ENCODE peak calls at places on chromosomes 1 and 21, in four cellular contexts. One of them, this sample, is unnamed.

GRCh38 chr1:41364444-41365319 is 3.4 kb downstream of the FOXO6 start:
- DNase-seq in IMR-90: no peak
- DNase-seq in uterus: no peak
- DNase-seq in lower leg skin: no peak
- DNase-seq in this sample: no peak

GRCh38 chr1:46983825-46984586 is 39.5 kb upstream of the CYP4X1 start:
- DNase-seq in IMR-90: no peak
- DNase-seq in uterus: no peak
- DNase-seq in lower leg skin: no peak
- DNase-seq in this sample: no peak

GRCh38 chr1:174652496-174653280 is 204.9 kb downstream of the GPR52 start:
- DNase-seq in IMR-90: no peak
- DNase-seq in uterus: no peak
- DNase-seq in lower leg skin: no peak
- DNase-seq in this sample: no peak

GRCh38 chr1:8090241-8090702 is 64.2 kb upstream of the ERRFI1 start:
- DNase-seq in IMR-90: peak
- DNase-seq in uterus: no peak
- DNase-seq in lower leg skin: no peak
- DNase-seq in this sample: no peak

GRCh38 chr1:160607051-160608032 is 28.0 kb upstream of the CD84 start:
- DNase-seq in IMR-90: peak
- DNase-seq in uterus: no peak
- DNase-seq in lower leg skin: no peak
- DNase-seq in this sample: no peak

GRCh38 chr1:8025061-8025670 is 943 bp downstream of the ERRFI1 start:
- DNase-seq in IMR-90: no peak
- DNase-seq in uterus: no peak
- DNase-seq in lower leg skin: no peak
- DNase-seq in this sample: no peak

GRCh38 chr21:15140321-15141019 is 75.7 kb upstream of the NRIP1 start:
- DNase-seq in IMR-90: no peak
- DNase-seq in uterus: no peak
- DNase-seq in lower leg skin: no peak
- DNase-seq in this sample: no peak

GRCh38 chr1:97610748-97611147 is 310.1 kb downstream of the DPYD start:
- DNase-seq in IMR-90: no peak
- DNase-seq in uterus: no peak
- DNase-seq in lower leg skin: no peak
- DNase-seq in this sample: no peak

GRCh38 chr1:151494741-151495281 is 16.4 kb upstream of the CGN start:
- DNase-seq in IMR-90: peak
- DNase-seq in uterus: no peak
- DNase-seq in lower leg skin: no peak
- DNase-seq in this sample: no peak

GRCh38 chr1:118257946-118258345 is 72.9 kb upstream of the SPAG17 start:
- DNase-seq in IMR-90: no peak
- DNase-seq in uterus: no peak
- DNase-seq in lower leg skin: no peak
- DNase-seq in this sample: no peak

GRCh38 chr1:98964198-98964597 is 40.5 kb downstream of the PLPPR5 start:
- DNase-seq in IMR-90: no peak
- DNase-seq in uterus: no peak
- DNase-seq in lower leg skin: no peak
- DNase-seq in this sample: no peak

GRCh38 chr1:203036537-203036936 is 10.2 kb downstream of the PPFIA4 start:
- DNase-seq in IMR-90: no peak
- DNase-seq in uterus: no peak
- DNase-seq in lower leg skin: no peak
- DNase-seq in this sample: no peak

GRCh38 chr1:212980123-212980800 is 29.9 kb downstream of the VASH2 start:
- DNase-seq in IMR-90: peak
- DNase-seq in uterus: no peak
- DNase-seq in lower leg skin: no peak
- DNase-seq in this sample: no peak

GRCh38 chr1:53663525-53664300 is 75.3 kb downstream of the GLIS1 start:
- DNase-seq in IMR-90: no peak
- DNase-seq in uterus: peak
- DNase-seq in lower leg skin: no peak
- DNase-seq in this sample: no peak

GRCh38 chr1:227998374-227999055 is 8.3 kb upstream of the WNT3A start:
- DNase-seq in IMR-90: no peak
- DNase-seq in uterus: no peak
- DNase-seq in lower leg skin: no peak
- DNase-seq in this sample: no peak

GRCh38 chr1:240338837-240339236 is 247.2 kb downstream of the FMN2 start:
- DNase-seq in IMR-90: no peak
- DNase-seq in uterus: no peak
- DNase-seq in lower leg skin: no peak
- DNase-seq in this sample: no peak

GRCh38 chr1:58430355-58431335 is 115.9 kb downstream of the OMA1 start:
- DNase-seq in IMR-90: no peak
- DNase-seq in uterus: no peak
- DNase-seq in lower leg skin: no peak
- DNase-seq in this sample: no peak

GRCh38 chr1:2820731-2821372 is 19.4 kb upstream of the TTC34 start:
- DNase-seq in IMR-90: no peak
- DNase-seq in uterus: no peak
- DNase-seq in lower leg skin: no peak
- DNase-seq in this sample: no peak

GRCh38 chr1:172826096-172826741 is 167.3 kb downstream of the FASLG start:
- DNase-seq in IMR-90: peak
- DNase-seq in uterus: peak
- DNase-seq in lower leg skin: peak
- DNase-seq in this sample: peak

GRCh38 chr1:206856674-206857464 is 8.6 kb upstream of the IL20 start:
- DNase-seq in IMR-90: no peak
- DNase-seq in uterus: no peak
- DNase-seq in lower leg skin: no peak
- DNase-seq in this sample: no peak

GRCh38 chr1:201468501-201468843 is 516 bp downstream of the PHLDA3 start:
- DNase-seq in IMR-90: no peak
- DNase-seq in uterus: no peak
- DNase-seq in lower leg skin: no peak
- DNase-seq in this sample: no peak

GRCh38 chr21:31457675-31458074 is 113.6 kb upstream of the TIAM1 start:
- DNase-seq in IMR-90: no peak
- DNase-seq in uterus: no peak
- DNase-seq in lower leg skin: no peak
- DNase-seq in this sample: no peak

GRCh38 chr1:1185101-1185765 is 11.6 kb downstream of the TTLL10 start:
- DNase-seq in IMR-90: no peak
- DNase-seq in uterus: no peak
- DNase-seq in lower leg skin: no peak
- DNase-seq in this sample: no peak

GRCh38 chr1:21574464-21575151 is 65.4 kb downstream of the ALPL start:
- DNase-seq in IMR-90: no peak
- DNase-seq in uterus: peak
- DNase-seq in lower leg skin: no peak
- DNase-seq in this sample: no peak

GRCh38 chr1:14786104-14786675 is 187.7 kb downstream of the KAZN start:
- DNase-seq in IMR-90: no peak
- DNase-seq in uterus: no peak
- DNase-seq in lower leg skin: no peak
- DNase-seq in this sample: no peak